ENCODE peak calls at places on chromosome 16, in nine cellular contexts. One of them, this sample, is unnamed.

GRCh38 chr16:19710991-19711545 is 7.0 kb downstream of the KNOP1 start:
- DNase-seq in stimulated activated CD8-positive, alpha-beta memory T cell treated with anti-CD3 and anti-CD28 coated beads, Interleukin-2, amount 100 ng/mL, for 48 hours: no peak
- DNase-seq in WTC11: no peak
- DNase-seq in activated CD8-positive, alpha-beta T cell treated with anti-CD3 and anti-CD28 coated beads for 36 hours: no peak
- DNase-seq in NCI-H1105: no peak
- DNase-seq in left cardiac atrium: no peak
- DNase-seq in fibroblast of lung: no peak
- DNase-seq in NCI-H82: no peak
- DNase-seq in GM20000: no peak
- DNase-seq in this sample: no peak

GRCh38 chr16:86355951-86356350 is 154.4 kb upstream of the FOXF1 start:
- DNase-seq in fibroblast of lung: no peak
- DNase-seq in GM20000: no peak
- DNase-seq in NCI-H1105: no peak
- DNase-seq in NCI-H82: no peak
- DNase-seq in activated CD8-positive, alpha-beta T cell treated with anti-CD3 and anti-CD28 coated beads for 36 hours: no peak
- DNase-seq in left cardiac atrium: no peak
- DNase-seq in stimulated activated CD8-positive, alpha-beta memory T cell treated with anti-CD3 and anti-CD28 coated beads, Interleukin-2, amount 100 ng/mL, for 48 hours: no peak
- DNase-seq in WTC11: no peak
- DNase-seq in this sample: no peak

GRCh38 chr16:67120025-67120424 is 10.3 kb downstream of the PHAF1 start:
- DNase-seq in stimulated activated CD8-positive, alpha-beta memory T cell treated with anti-CD3 and anti-CD28 coated beads, Interleukin-2, amount 100 ng/mL, for 48 hours: no peak
- DNase-seq in activated CD8-positive, alpha-beta T cell treated with anti-CD3 and anti-CD28 coated beads for 36 hours: no peak
- DNase-seq in left cardiac atrium: no peak
- DNase-seq in WTC11: no peak
- DNase-seq in NCI-H1105: no peak
- DNase-seq in NCI-H82: no peak
- DNase-seq in fibroblast of lung: no peak
- DNase-seq in GM20000: no peak
- DNase-seq in this sample: no peak

GRCh38 chr16:87723224-87723619 is 42.6 kb downstream of the KLHDC4 start:
- DNase-seq in NCI-H1105: peak
- DNase-seq in stimulated activated CD8-positive, alpha-beta memory T cell treated with anti-CD3 and anti-CD28 coated beads, Interleukin-2, amount 100 ng/mL, for 48 hours: no peak
- DNase-seq in left cardiac atrium: peak
- DNase-seq in WTC11: no peak
- DNase-seq in activated CD8-positive, alpha-beta T cell treated with anti-CD3 and anti-CD28 coated beads for 36 hours: peak
- DNase-seq in fibroblast of lung: peak
- DNase-seq in NCI-H82: peak
- DNase-seq in GM20000: peak
- DNase-seq in this sample: peak

GRCh38 chr16:64585367-64585766 is 536.5 kb downstream of the CDH11 start:
- DNase-seq in left cardiac atrium: no peak
- DNase-seq in stimulated activated CD8-positive, alpha-beta memory T cell treated with anti-CD3 and anti-CD28 coated beads, Interleukin-2, amount 100 ng/mL, for 48 hours: no peak
- DNase-seq in activated CD8-positive, alpha-beta T cell treated with anti-CD3 and anti-CD28 coated beads for 36 hours: no peak
- DNase-seq in WTC11: no peak
- DNase-seq in GM20000: no peak
- DNase-seq in NCI-H82: no peak
- DNase-seq in NCI-H1105: no peak
- DNase-seq in fibroblast of lung: no peak
- DNase-seq in this sample: no peak

GRCh38 chr16:11016993-11017392 is 72.6 kb downstream of the CLEC16A start:
- DNase-seq in left cardiac atrium: peak
- DNase-seq in NCI-H82: no peak
- DNase-seq in NCI-H1105: no peak
- DNase-seq in fibroblast of lung: peak
- DNase-seq in stimulated activated CD8-positive, alpha-beta memory T cell treated with anti-CD3 and anti-CD28 coated beads, Interleukin-2, amount 100 ng/mL, for 48 hours: peak
- DNase-seq in WTC11: no peak
- DNase-seq in activated CD8-positive, alpha-beta T cell treated with anti-CD3 and anti-CD28 coated beads for 36 hours: peak
- DNase-seq in GM20000: no peak
- DNase-seq in this sample: peak

GRCh38 chr16:74667215-74667765 is 613 bp upstream of the RFWD3 start:
- DNase-seq in NCI-H82: peak
- DNase-seq in activated CD8-positive, alpha-beta T cell treated with anti-CD3 and anti-CD28 coated beads for 36 hours: peak
- DNase-seq in NCI-H1105: peak
- DNase-seq in left cardiac atrium: peak
- DNase-seq in GM20000: peak
- DNase-seq in WTC11: peak
- DNase-seq in fibroblast of lung: peak
- DNase-seq in stimulated activated CD8-positive, alpha-beta memory T cell treated with anti-CD3 and anti-CD28 coated beads, Interleukin-2, amount 100 ng/mL, for 48 hours: peak
- DNase-seq in this sample: peak

GRCh38 chr16:84774810-84775209 is 45.0 kb upstream of the CRISPLD2 start:
- DNase-seq in WTC11: no peak
- DNase-seq in activated CD8-positive, alpha-beta T cell treated with anti-CD3 and anti-CD28 coated beads for 36 hours: no peak
- DNase-seq in left cardiac atrium: no peak
- DNase-seq in GM20000: no peak
- DNase-seq in NCI-H1105: no peak
- DNase-seq in stimulated activated CD8-positive, alpha-beta memory T cell treated with anti-CD3 and anti-CD28 coated beads, Interleukin-2, amount 100 ng/mL, for 48 hours: no peak
- DNase-seq in fibroblast of lung: peak
- DNase-seq in NCI-H82: no peak
- DNase-seq in this sample: no peak

GRCh38 chr16:85379041-85380001 is 233.8 kb upstream of the GSE1 start:
- DNase-seq in fibroblast of lung: no peak
- DNase-seq in GM20000: no peak
- DNase-seq in NCI-H1105: no peak
- DNase-seq in NCI-H82: peak
- DNase-seq in left cardiac atrium: no peak
- DNase-seq in WTC11: no peak
- DNase-seq in activated CD8-positive, alpha-beta T cell treated with anti-CD3 and anti-CD28 coated beads for 36 hours: no peak
- DNase-seq in stimulated activated CD8-positive, alpha-beta memory T cell treated with anti-CD3 and anti-CD28 coated beads, Interleukin-2, amount 100 ng/mL, for 48 hours: no peak
- DNase-seq in this sample: no peak

GRCh38 chr16:28297784-28298510 is 5.6 kb downstream of the SBK1 start:
- DNase-seq in activated CD8-positive, alpha-beta T cell treated with anti-CD3 and anti-CD28 coated beads for 36 hours: peak
- DNase-seq in left cardiac atrium: no peak
- DNase-seq in GM20000: no peak
- DNase-seq in NCI-H1105: no peak
- DNase-seq in stimulated activated CD8-positive, alpha-beta memory T cell treated with anti-CD3 and anti-CD28 coated beads, Interleukin-2, amount 100 ng/mL, for 48 hours: no peak
- DNase-seq in NCI-H82: peak
- DNase-seq in fibroblast of lung: no peak
- DNase-seq in WTC11: no peak
- DNase-seq in this sample: no peak

GRCh38 chr16:65754799-65755691 is 611.4 kb upstream of the CDH5 start:
- DNase-seq in WTC11: no peak
- DNase-seq in GM20000: no peak
- DNase-seq in NCI-H82: no peak
- DNase-seq in stimulated activated CD8-positive, alpha-beta memory T cell treated with anti-CD3 and anti-CD28 coated beads, Interleukin-2, amount 100 ng/mL, for 48 hours: no peak
- DNase-seq in activated CD8-positive, alpha-beta T cell treated with anti-CD3 and anti-CD28 coated beads for 36 hours: no peak
- DNase-seq in fibroblast of lung: peak
- DNase-seq in left cardiac atrium: peak
- DNase-seq in NCI-H1105: no peak
- DNase-seq in this sample: no peak

GRCh38 chr16:58842746-58843145 is 108.6 kb upstream of the GOT2 start:
- DNase-seq in left cardiac atrium: no peak
- DNase-seq in activated CD8-positive, alpha-beta T cell treated with anti-CD3 and anti-CD28 coated beads for 36 hours: no peak
- DNase-seq in NCI-H82: no peak
- DNase-seq in stimulated activated CD8-positive, alpha-beta memory T cell treated with anti-CD3 and anti-CD28 coated beads, Interleukin-2, amount 100 ng/mL, for 48 hours: no peak
- DNase-seq in NCI-H1105: no peak
- DNase-seq in fibroblast of lung: no peak
- DNase-seq in WTC11: no peak
- DNase-seq in GM20000: no peak
- DNase-seq in this sample: no peak

GRCh38 chr16:84806256-84806889 is 13.4 kb upstream of the CRISPLD2 start:
- DNase-seq in left cardiac atrium: peak
- DNase-seq in GM20000: peak
- DNase-seq in stimulated activated CD8-positive, alpha-beta memory T cell treated with anti-CD3 and anti-CD28 coated beads, Interleukin-2, amount 100 ng/mL, for 48 hours: no peak
- DNase-seq in NCI-H82: no peak
- DNase-seq in activated CD8-positive, alpha-beta T cell treated with anti-CD3 and anti-CD28 coated beads for 36 hours: peak
- DNase-seq in fibroblast of lung: peak
- DNase-seq in WTC11: no peak
- DNase-seq in NCI-H1105: no peak
- DNase-seq in this sample: peak

GRCh38 chr16:85448557-85449194 is 164.4 kb upstream of the GSE1 start:
- DNase-seq in left cardiac atrium: no peak
- DNase-seq in activated CD8-positive, alpha-beta T cell treated with anti-CD3 and anti-CD28 coated beads for 36 hours: peak
- DNase-seq in NCI-H82: peak
- DNase-seq in GM20000: peak
- DNase-seq in NCI-H1105: peak
- DNase-seq in fibroblast of lung: no peak
- DNase-seq in WTC11: no peak
- DNase-seq in stimulated activated CD8-positive, alpha-beta memory T cell treated with anti-CD3 and anti-CD28 coated beads, Interleukin-2, amount 100 ng/mL, for 48 hours: no peak
- DNase-seq in this sample: peak

GRCh38 chr16:53775821-53776431 is 72.0 kb downstream of the FTO start:
- DNase-seq in stimulated activated CD8-positive, alpha-beta memory T cell treated with anti-CD3 and anti-CD28 coated beads, Interleukin-2, amount 100 ng/mL, for 48 hours: no peak
- DNase-seq in activated CD8-positive, alpha-beta T cell treated with anti-CD3 and anti-CD28 coated beads for 36 hours: no peak
- DNase-seq in GM20000: no peak
- DNase-seq in left cardiac atrium: peak
- DNase-seq in WTC11: no peak
- DNase-seq in NCI-H82: no peak
- DNase-seq in fibroblast of lung: peak
- DNase-seq in NCI-H1105: no peak
- DNase-seq in this sample: peak

GRCh38 chr16:85555549-85556455 is 57.3 kb upstream of the GSE1 start:
- DNase-seq in NCI-H82: peak
- DNase-seq in left cardiac atrium: peak
- DNase-seq in stimulated activated CD8-positive, alpha-beta memory T cell treated with anti-CD3 and anti-CD28 coated beads, Interleukin-2, amount 100 ng/mL, for 48 hours: no peak
- DNase-seq in WTC11: peak
- DNase-seq in activated CD8-positive, alpha-beta T cell treated with anti-CD3 and anti-CD28 coated beads for 36 hours: peak
- DNase-seq in GM20000: peak
- DNase-seq in fibroblast of lung: no peak
- DNase-seq in NCI-H1105: peak
- DNase-seq in this sample: peak

GRCh38 chr16:23903001-23903414 is 67.2 kb downstream of the PRKCB start:
- DNase-seq in WTC11: no peak
- DNase-seq in stimulated activated CD8-positive, alpha-beta memory T cell treated with anti-CD3 and anti-CD28 coated beads, Interleukin-2, amount 100 ng/mL, for 48 hours: no peak
- DNase-seq in fibroblast of lung: no peak
- DNase-seq in activated CD8-positive, alpha-beta T cell treated with anti-CD3 and anti-CD28 coated beads for 36 hours: no peak
- DNase-seq in NCI-H1105: no peak
- DNase-seq in left cardiac atrium: no peak
- DNase-seq in NCI-H82: no peak
- DNase-seq in GM20000: no peak
- DNase-seq in this sample: no peak

GRCh38 chr16:11129378-11129781 is 126.6 kb downstream of the SOCS1 start:
- DNase-seq in WTC11: no peak
- DNase-seq in NCI-H82: peak
- DNase-seq in GM20000: no peak
- DNase-seq in fibroblast of lung: no peak
- DNase-seq in NCI-H1105: no peak
- DNase-seq in stimulated activated CD8-positive, alpha-beta memory T cell treated with anti-CD3 and anti-CD28 coated beads, Interleukin-2, amount 100 ng/mL, for 48 hours: no peak
- DNase-seq in left cardiac atrium: no peak
- DNase-seq in activated CD8-positive, alpha-beta T cell treated with anti-CD3 and anti-CD28 coated beads for 36 hours: peak
- DNase-seq in this sample: no peak

GRCh38 chr16:19294156-19294649 is 8.7 kb downstream of the CLEC19A start:
- DNase-seq in left cardiac atrium: peak
- DNase-seq in activated CD8-positive, alpha-beta T cell treated with anti-CD3 and anti-CD28 coated beads for 36 hours: peak
- DNase-seq in fibroblast of lung: peak
- DNase-seq in WTC11: no peak
- DNase-seq in NCI-H1105: no peak
- DNase-seq in stimulated activated CD8-positive, alpha-beta memory T cell treated with anti-CD3 and anti-CD28 coated beads, Interleukin-2, amount 100 ng/mL, for 48 hours: peak
- DNase-seq in NCI-H82: no peak
- DNase-seq in GM20000: peak
- DNase-seq in this sample: no peak

GRCh38 chr16:57732011-57732410 is 3.6 kb upstream of the KATNB1 start:
- DNase-seq in WTC11: no peak
- DNase-seq in activated CD8-positive, alpha-beta T cell treated with anti-CD3 and anti-CD28 coated beads for 36 hours: no peak
- DNase-seq in left cardiac atrium: no peak
- DNase-seq in GM20000: no peak
- DNase-seq in NCI-H1105: no peak
- DNase-seq in fibroblast of lung: peak
- DNase-seq in stimulated activated CD8-positive, alpha-beta memory T cell treated with anti-CD3 and anti-CD28 coated beads, Interleukin-2, amount 100 ng/mL, for 48 hours: no peak
- DNase-seq in NCI-H82: no peak
- DNase-seq in this sample: no peak

GRCh38 chr16:48540222-48540900 is 69.6 kb downstream of the N4BP1 start:
- DNase-seq in WTC11: no peak
- DNase-seq in NCI-H82: no peak
- DNase-seq in stimulated activated CD8-positive, alpha-beta memory T cell treated with anti-CD3 and anti-CD28 coated beads, Interleukin-2, amount 100 ng/mL, for 48 hours: no peak
- DNase-seq in left cardiac atrium: no peak
- DNase-seq in NCI-H1105: no peak
- DNase-seq in fibroblast of lung: no peak
- DNase-seq in activated CD8-positive, alpha-beta T cell treated with anti-CD3 and anti-CD28 coated beads for 36 hours: no peak
- DNase-seq in GM20000: no peak
- DNase-seq in this sample: no peak

GRCh38 chr16:21656795-21657768 is 4.7 kb upstream of the IGSF6 start:
- DNase-seq in left cardiac atrium: no peak
- DNase-seq in stimulated activated CD8-positive, alpha-beta memory T cell treated with anti-CD3 and anti-CD28 coated beads, Interleukin-2, amount 100 ng/mL, for 48 hours: no peak
- DNase-seq in NCI-H82: peak
- DNase-seq in activated CD8-positive, alpha-beta T cell treated with anti-CD3 and anti-CD28 coated beads for 36 hours: peak
- DNase-seq in fibroblast of lung: peak
- DNase-seq in WTC11: no peak
- DNase-seq in GM20000: peak
- DNase-seq in NCI-H1105: peak
- DNase-seq in this sample: peak

GRCh38 chr16:24853169-24853824 is 7.5 kb downstream of the SLC5A11 start:
- DNase-seq in activated CD8-positive, alpha-beta T cell treated with anti-CD3 and anti-CD28 coated beads for 36 hours: no peak
- DNase-seq in NCI-H1105: no peak
- DNase-seq in left cardiac atrium: no peak
- DNase-seq in NCI-H82: no peak
- DNase-seq in stimulated activated CD8-positive, alpha-beta memory T cell treated with anti-CD3 and anti-CD28 coated beads, Interleukin-2, amount 100 ng/mL, for 48 hours: no peak
- DNase-seq in fibroblast of lung: no peak
- DNase-seq in GM20000: no peak
- DNase-seq in WTC11: no peak
- DNase-seq in this sample: no peak

GRCh38 chr16:28873543-28874201 is 4.6 kb upstream of the ATP2A1 start:
- DNase-seq in NCI-H1105: no peak
- DNase-seq in fibroblast of lung: no peak
- DNase-seq in NCI-H82: peak
- DNase-seq in activated CD8-positive, alpha-beta T cell treated with anti-CD3 and anti-CD28 coated beads for 36 hours: peak
- DNase-seq in left cardiac atrium: no peak
- DNase-seq in stimulated activated CD8-positive, alpha-beta memory T cell treated with anti-CD3 and anti-CD28 coated beads, Interleukin-2, amount 100 ng/mL, for 48 hours: peak
- DNase-seq in WTC11: peak
- DNase-seq in GM20000: peak
- DNase-seq in this sample: peak

GRCh38 chr16:75580-76501 is 2.2 kb upstream of the MPG start:
- DNase-seq in GM20000: no peak
- DNase-seq in stimulated activated CD8-positive, alpha-beta memory T cell treated with anti-CD3 and anti-CD28 coated beads, Interleukin-2, amount 100 ng/mL, for 48 hours: no peak
- DNase-seq in left cardiac atrium: peak
- DNase-seq in NCI-H1105: no peak
- DNase-seq in NCI-H82: peak
- DNase-seq in WTC11: peak
- DNase-seq in activated CD8-positive, alpha-beta T cell treated with anti-CD3 and anti-CD28 coated beads for 36 hours: no peak
- DNase-seq in fibroblast of lung: peak
- DNase-seq in this sample: peak

GRCh38 chr16:57606147-57606846 is 22.1 kb upstream of the ADGRG1 start:
- DNase-seq in WTC11: no peak
- DNase-seq in NCI-H82: no peak
- DNase-seq in GM20000: no peak
- DNase-seq in activated CD8-positive, alpha-beta T cell treated with anti-CD3 and anti-CD28 coated beads for 36 hours: no peak
- DNase-seq in stimulated activated CD8-positive, alpha-beta memory T cell treated with anti-CD3 and anti-CD28 coated beads, Interleukin-2, amount 100 ng/mL, for 48 hours: no peak
- DNase-seq in NCI-H1105: no peak
- DNase-seq in left cardiac atrium: no peak
- DNase-seq in fibroblast of lung: no peak
- DNase-seq in this sample: no peak

GRCh38 chr16:23509763-23510153 is 536 bp downstream of the GGA2 start:
- DNase-seq in NCI-H1105: no peak
- DNase-seq in WTC11: peak
- DNase-seq in NCI-H82: peak
- DNase-seq in activated CD8-positive, alpha-beta T cell treated with anti-CD3 and anti-CD28 coated beads for 36 hours: peak
- DNase-seq in stimulated activated CD8-positive, alpha-beta memory T cell treated with anti-CD3 and anti-CD28 coated beads, Interleukin-2, amount 100 ng/mL, for 48 hours: no peak
- DNase-seq in fibroblast of lung: peak
- DNase-seq in GM20000: peak
- DNase-seq in left cardiac atrium: peak
- DNase-seq in this sample: peak

GRCh38 chr16:28826141-28826540 is 3.3 kb downstream of the ATXN2L start:
- DNase-seq in left cardiac atrium: no peak
- DNase-seq in WTC11: no peak
- DNase-seq in fibroblast of lung: no peak
- DNase-seq in NCI-H1105: no peak
- DNase-seq in NCI-H82: no peak
- DNase-seq in activated CD8-positive, alpha-beta T cell treated with anti-CD3 and anti-CD28 coated beads for 36 hours: no peak
- DNase-seq in stimulated activated CD8-positive, alpha-beta memory T cell treated with anti-CD3 and anti-CD28 coated beads, Interleukin-2, amount 100 ng/mL, for 48 hours: no peak
- DNase-seq in GM20000: peak
- DNase-seq in this sample: no peak

GRCh38 chr16:87274808-87275207 is 42.4 kb downstream of the C16orf95 start:
- DNase-seq in stimulated activated CD8-positive, alpha-beta memory T cell treated with anti-CD3 and anti-CD28 coated beads, Interleukin-2, amount 100 ng/mL, for 48 hours: no peak
- DNase-seq in activated CD8-positive, alpha-beta T cell treated with anti-CD3 and anti-CD28 coated beads for 36 hours: no peak
- DNase-seq in NCI-H82: no peak
- DNase-seq in left cardiac atrium: no peak
- DNase-seq in fibroblast of lung: no peak
- DNase-seq in WTC11: no peak
- DNase-seq in NCI-H1105: no peak
- DNase-seq in GM20000: no peak
- DNase-seq in this sample: no peak

GRCh38 chr16:1826691-1827573 is at the start of the genes FAHD1 and HAGH:
- DNase-seq in NCI-H1105: peak
- DNase-seq in GM20000: peak
- DNase-seq in WTC11: peak
- DNase-seq in activated CD8-positive, alpha-beta T cell treated with anti-CD3 and anti-CD28 coated beads for 36 hours: peak
- DNase-seq in fibroblast of lung: peak
- DNase-seq in stimulated activated CD8-positive, alpha-beta memory T cell treated with anti-CD3 and anti-CD28 coated beads, Interleukin-2, amount 100 ng/mL, for 48 hours: peak
- DNase-seq in NCI-H82: peak
- DNase-seq in left cardiac atrium: peak
- DNase-seq in this sample: peak

This sample was measured in Peyer's patch.